ENCODE peak calls at places on chromosomes 2 and 18, in seven cellular contexts. One of them, this sample, is unnamed.

GRCh38 chr2:189350515-189351209 is 90.6 kb upstream of the WDR75 start:
- DNase-seq in left ventricle myocardium inferior: no peak
- DNase-seq in GM13976: no peak
- DNase-seq in GM10248: no peak
- DNase-seq in neural crest cell: no peak
- DNase-seq in coronary artery: peak
- DNase-seq in astrocyte: peak
- DNase-seq in this sample: no peak

GRCh38 chr2:12714391-12715221 is 2.1 kb upstream of the TRIB2 start:
- DNase-seq in neural crest cell: no peak
- DNase-seq in GM10248: no peak
- DNase-seq in left ventricle myocardium inferior: no peak
- DNase-seq in coronary artery: no peak
- DNase-seq in astrocyte: peak
- DNase-seq in GM13976: no peak
- DNase-seq in this sample: no peak

GRCh38 chr2:142722569-142722968 is 154.9 kb upstream of the KYNU start:
- DNase-seq in coronary artery: no peak
- DNase-seq in left ventricle myocardium inferior: no peak
- DNase-seq in astrocyte: peak
- DNase-seq in neural crest cell: no peak
- DNase-seq in GM10248: no peak
- DNase-seq in GM13976: no peak
- DNase-seq in this sample: no peak

GRCh38 chr2:57497489-57498096 is 549.0 kb upstream of the VRK2 start:
- DNase-seq in neural crest cell: peak
- DNase-seq in astrocyte: peak
- DNase-seq in coronary artery: no peak
- DNase-seq in GM13976: peak
- DNase-seq in GM10248: peak
- DNase-seq in left ventricle myocardium inferior: no peak
- DNase-seq in this sample: peak

GRCh38 chr2:209773377-209773776 is 1.7 kb downstream of the UNC80 start:
- DNase-seq in coronary artery: no peak
- DNase-seq in left ventricle myocardium inferior: no peak
- DNase-seq in GM13976: no peak
- DNase-seq in neural crest cell: no peak
- DNase-seq in astrocyte: no peak
- DNase-seq in GM10248: no peak
- DNase-seq in this sample: no peak

GRCh38 chr18:4510160-4510559 is 55.1 kb upstream of the DLGAP1 start:
- DNase-seq in coronary artery: no peak
- DNase-seq in astrocyte: no peak
- DNase-seq in GM13976: peak
- DNase-seq in GM10248: no peak
- DNase-seq in neural crest cell: no peak
- DNase-seq in left ventricle myocardium inferior: no peak
- DNase-seq in this sample: no peak

GRCh38 chr2:24200799-24201198 is 25.9 kb downstream of the FAM228A start:
- DNase-seq in GM13976: no peak
- DNase-seq in left ventricle myocardium inferior: no peak
- DNase-seq in astrocyte: no peak
- DNase-seq in GM10248: no peak
- DNase-seq in coronary artery: no peak
- DNase-seq in neural crest cell: no peak
- DNase-seq in this sample: no peak

GRCh38 chr2:8408560-8409460 is 273.0 kb upstream of the ID2 start:
- DNase-seq in left ventricle myocardium inferior: no peak
- DNase-seq in neural crest cell: no peak
- DNase-seq in astrocyte: no peak
- DNase-seq in GM10248: peak
- DNase-seq in coronary artery: no peak
- DNase-seq in GM13976: peak
- DNase-seq in this sample: no peak

GRCh38 chr2:85318222-85319182 is 9.3 kb downstream of the TGOLN2 start:
- DNase-seq in astrocyte: peak
- DNase-seq in left ventricle myocardium inferior: no peak
- DNase-seq in GM10248: no peak
- DNase-seq in GM13976: peak
- DNase-seq in coronary artery: no peak
- DNase-seq in neural crest cell: no peak
- DNase-seq in this sample: no peak

GRCh38 chr2:170885130-170885791 is 43.8 kb upstream of the GORASP2 start:
- DNase-seq in coronary artery: no peak
- DNase-seq in left ventricle myocardium inferior: no peak
- DNase-seq in neural crest cell: no peak
- DNase-seq in astrocyte: peak
- DNase-seq in GM13976: no peak
- DNase-seq in GM10248: no peak
- DNase-seq in this sample: no peak
- TF ChIP-seq CTCF in coronary artery: no peak
- TF ChIP-seq CTCF in left ventricle myocardium inferior: no peak
- TF ChIP-seq CTCF in neural crest cell: no peak
- TF ChIP-seq CTCF in astrocyte: no peak
- TF ChIP-seq CTCF in GM13976: no peak
- TF ChIP-seq CTCF in GM10248: no peak
- TF ChIP-seq CTCF in this sample: no peak

GRCh38 chr18:46408334-46408987 is 248.6 kb downstream of the LOXHD1 start:
- DNase-seq in neural crest cell: no peak
- DNase-seq in left ventricle myocardium inferior: no peak
- DNase-seq in GM13976: no peak
- DNase-seq in astrocyte: peak
- DNase-seq in coronary artery: no peak
- DNase-seq in GM10248: no peak
- DNase-seq in this sample: no peak
- TF ChIP-seq CTCF in neural crest cell: peak
- TF ChIP-seq CTCF in left ventricle myocardium inferior: peak
- TF ChIP-seq CTCF in GM13976: no peak
- TF ChIP-seq CTCF in astrocyte: no peak
- TF ChIP-seq CTCF in coronary artery: no peak
- TF ChIP-seq CTCF in GM10248: no peak
- TF ChIP-seq CTCF in this sample: peak

DNA sequence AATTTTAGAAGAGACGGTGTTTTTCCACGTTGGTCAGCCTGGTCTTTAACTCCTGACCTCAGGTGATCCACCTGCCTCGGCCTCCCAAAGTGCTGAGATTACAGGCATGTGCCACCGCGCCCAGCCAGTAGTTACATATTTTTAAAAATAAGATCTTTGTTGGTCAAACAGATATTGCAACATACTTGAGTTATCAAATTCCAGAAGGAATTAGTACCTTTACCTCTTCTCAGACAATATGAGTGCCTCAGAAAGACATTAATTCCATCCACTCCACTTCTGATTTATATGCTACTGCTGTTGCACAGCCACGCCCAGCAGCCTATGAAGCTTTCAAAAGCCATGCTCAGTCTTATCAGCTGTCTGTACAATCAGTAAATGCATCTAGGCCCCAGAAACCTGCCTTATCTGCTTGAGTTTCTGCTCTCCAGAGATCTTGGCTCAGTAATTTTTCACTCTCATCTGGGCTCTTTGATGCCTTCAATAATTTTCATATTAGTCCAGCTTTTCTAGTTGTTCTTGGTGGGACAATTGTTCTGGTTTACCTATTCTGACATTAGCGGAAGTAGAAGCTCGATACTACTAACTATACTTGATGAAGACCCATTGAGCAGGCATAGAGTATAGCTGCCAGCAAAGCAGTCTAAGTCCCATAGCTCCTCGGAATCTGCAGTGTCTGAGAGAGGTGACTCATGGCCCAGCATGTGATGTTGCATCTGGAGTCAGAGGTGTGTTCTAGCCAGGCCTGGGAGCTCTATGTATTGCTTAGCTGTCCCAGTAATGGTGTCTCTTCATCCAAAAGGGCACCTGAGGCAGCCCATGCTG is 47.7 kb downstream of the MEX3C start:
- DNase-seq in GM10248: no peak
- DNase-seq in neural crest cell: no peak
- DNase-seq in GM13976: no peak
- DNase-seq in left ventricle myocardium inferior: no peak
- DNase-seq in astrocyte: peak
- DNase-seq in coronary artery: no peak
- DNase-seq in this sample: no peak
- TF ChIP-seq CTCF in GM10248: no peak
- TF ChIP-seq CTCF in neural crest cell: no peak
- TF ChIP-seq CTCF in GM13976: no peak
- TF ChIP-seq CTCF in left ventricle myocardium inferior: no peak
- TF ChIP-seq CTCF in astrocyte: no peak
- TF ChIP-seq CTCF in coronary artery: no peak
- TF ChIP-seq CTCF in this sample: no peak

DNA sequence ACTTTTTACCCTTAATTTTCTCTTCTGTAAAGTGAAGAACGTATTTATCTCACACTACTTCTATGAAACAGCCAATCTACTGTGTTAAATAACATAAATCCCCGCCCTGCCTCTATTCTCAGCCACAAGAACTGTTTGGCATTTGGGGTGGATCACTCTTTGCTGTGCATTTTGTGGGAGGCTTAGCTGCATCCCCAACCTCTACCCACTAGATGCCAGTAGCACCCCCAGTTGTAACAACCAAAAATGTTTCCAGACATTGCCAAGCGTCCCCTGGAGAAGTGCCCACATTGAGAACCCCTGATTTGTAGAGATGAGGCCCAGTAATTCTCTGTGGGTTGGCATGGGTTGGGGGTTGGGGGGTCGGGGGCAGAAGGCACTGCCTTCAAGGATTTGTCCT is 94.7 kb upstream of the BOD1L2 start:
- DNase-seq in neural crest cell: no peak
- DNase-seq in astrocyte: no peak
- DNase-seq in GM13976: no peak
- DNase-seq in coronary artery: no peak
- DNase-seq in left ventricle myocardium inferior: no peak
- DNase-seq in GM10248: no peak
- DNase-seq in this sample: no peak
- TF ChIP-seq CTCF in neural crest cell: no peak
- TF ChIP-seq CTCF in astrocyte: no peak
- TF ChIP-seq CTCF in GM13976: no peak
- TF ChIP-seq CTCF in coronary artery: no peak
- TF ChIP-seq CTCF in left ventricle myocardium inferior: no peak
- TF ChIP-seq CTCF in GM10248: peak
- TF ChIP-seq CTCF in this sample: no peak

GRCh38 chr2:36411962-36412444 is 56.4 kb downstream of the CRIM1 start:
- DNase-seq in GM10248: no peak
- DNase-seq in astrocyte: no peak
- DNase-seq in left ventricle myocardium inferior: no peak
- DNase-seq in neural crest cell: no peak
- DNase-seq in coronary artery: no peak
- DNase-seq in GM13976: no peak
- DNase-seq in this sample: no peak
- TF ChIP-seq CTCF in GM10248: no peak
- TF ChIP-seq CTCF in astrocyte: no peak
- TF ChIP-seq CTCF in left ventricle myocardium inferior: no peak
- TF ChIP-seq CTCF in neural crest cell: no peak
- TF ChIP-seq CTCF in coronary artery: no peak
- TF ChIP-seq CTCF in GM13976: no peak
- TF ChIP-seq CTCF in this sample: no peak

GRCh38 chr2:120660771-120661459 is 74.8 kb upstream of the GLI2 start:
- DNase-seq in GM13976: no peak
- DNase-seq in left ventricle myocardium inferior: no peak
- DNase-seq in GM10248: no peak
- DNase-seq in coronary artery: peak
- DNase-seq in astrocyte: no peak
- DNase-seq in neural crest cell: no peak
- DNase-seq in this sample: peak
- TF ChIP-seq CTCF in GM13976: no peak
- TF ChIP-seq CTCF in left ventricle myocardium inferior: no peak
- TF ChIP-seq CTCF in GM10248: no peak
- TF ChIP-seq CTCF in coronary artery: no peak
- TF ChIP-seq CTCF in astrocyte: no peak
- TF ChIP-seq CTCF in neural crest cell: no peak
- TF ChIP-seq CTCF in this sample: no peak